ENCODE peak calls at places on chromosomes 4 and X, in four cellular contexts. One of them, this sample, is unnamed.
A peak's percentile ranks its signal among the peaks of the same experiment; 100 is the strongest.

GRCh38 chrX:66074920-66075879 is 35.3 kb upstream of the VSIG4 start:
- DNase-seq in NCI-H510A treated with DMSO at 0.1 percent for 48 hours: no peak
- DNase-seq in EL: peak; percentile 0
- DNase-seq in AG09319: no peak
- DNase-seq in this sample: no peak

GRCh38 chr4:13484749-13485345 is 707 bp upstream of the RAB28 start:
- DNase-seq in NCI-H510A treated with DMSO at 0.1 percent for 48 hours: peak; percentile 30
- DNase-seq in EL: no peak
- DNase-seq in AG09319: no peak
- DNase-seq in this sample: no peak

GRCh38 chrX:17007134-17007768 is 60.8 kb downstream of the REPS2 start:
- DNase-seq in AG09319: no peak
- DNase-seq in EL: no peak
- DNase-seq in NCI-H510A treated with DMSO at 0.1 percent for 48 hours: no peak
- DNase-seq in this sample: peak; percentile 19

GRCh38 chr4:140150886-140151699 is 2.9 kb downstream of the MAML3 start:
- DNase-seq in EL: peak; percentile 92
- DNase-seq in AG09319: peak; percentile 92
- DNase-seq in NCI-H510A treated with DMSO at 0.1 percent for 48 hours: peak; percentile 87
- DNase-seq in this sample: peak; percentile 89

GRCh38 chr4:7002336-7002735 is 40.8 kb upstream of the TADA2B start:
- DNase-seq in AG09319: no peak
- DNase-seq in EL: no peak
- DNase-seq in NCI-H510A treated with DMSO at 0.1 percent for 48 hours: no peak
- DNase-seq in this sample: no peak

GRCh38 chr4:61605971-61606370 is 405.8 kb downstream of the ADGRL3 start:
- DNase-seq in AG09319: no peak
- DNase-seq in NCI-H510A treated with DMSO at 0.1 percent for 48 hours: no peak
- DNase-seq in EL: no peak
- DNase-seq in this sample: no peak

GRCh38 chr4:24533364-24533763 is 51.0 kb downstream of the DHX15 start:
- DNase-seq in NCI-H510A treated with DMSO at 0.1 percent for 48 hours: no peak
- DNase-seq in AG09319: no peak
- DNase-seq in EL: no peak
- DNase-seq in this sample: no peak

GRCh38 chrX:12308420-12308819 is 170.1 kb downstream of the FRMPD4 start:
- DNase-seq in NCI-H510A treated with DMSO at 0.1 percent for 48 hours: no peak
- DNase-seq in EL: no peak
- DNase-seq in AG09319: no peak
- DNase-seq in this sample: no peak

GRCh38 chr4:159142254-159142653 is 39.4 kb downstream of the RAPGEF2 start:
- DNase-seq in NCI-H510A treated with DMSO at 0.1 percent for 48 hours: no peak
- DNase-seq in EL: peak; percentile 12
- DNase-seq in AG09319: no peak
- DNase-seq in this sample: no peak

GRCh38 chr4:186236126-186236525 is 8.8 kb downstream of the KLKB1 start:
- DNase-seq in EL: no peak
- DNase-seq in AG09319: no peak
- DNase-seq in NCI-H510A treated with DMSO at 0.1 percent for 48 hours: no peak
- DNase-seq in this sample: no peak

GRCh38 chr4:73917081-73917501 is 47.9 kb downstream of the CXCL1 start:
- DNase-seq in EL: peak; percentile 91
- DNase-seq in NCI-H510A treated with DMSO at 0.1 percent for 48 hours: no peak
- DNase-seq in AG09319: peak; percentile 88
- DNase-seq in this sample: no peak

GRCh38 chrX:68163446-68163845 is 269.8 kb downstream of the OPHN1 start:
- DNase-seq in NCI-H510A treated with DMSO at 0.1 percent for 48 hours: no peak
- DNase-seq in EL: peak; percentile 17
- DNase-seq in AG09319: no peak
- DNase-seq in this sample: no peak

GRCh38 chr4:48979897-48980579 is 6.0 kb upstream of the CWH43 start:
- DNase-seq in AG09319: no peak
- DNase-seq in EL: no peak
- DNase-seq in NCI-H510A treated with DMSO at 0.1 percent for 48 hours: no peak
- DNase-seq in this sample: no peak

GRCh38 chr4:174523003-174523693 is 860 bp upstream of the HPGD start:
- DNase-seq in NCI-H510A treated with DMSO at 0.1 percent for 48 hours: no peak
- DNase-seq in AG09319: no peak
- DNase-seq in EL: no peak
- DNase-seq in this sample: no peak

GRCh38 chrX:118795528-118795927 is 28.1 kb upstream of the ZCCHC12 start:
- DNase-seq in AG09319: no peak
- DNase-seq in EL: no peak
- DNase-seq in NCI-H510A treated with DMSO at 0.1 percent for 48 hours: no peak
- DNase-seq in this sample: no peak

GRCh38 chr4:39305902-39306677 is 60.1 kb downstream of the RFC1 start:
- DNase-seq in NCI-H510A treated with DMSO at 0.1 percent for 48 hours: no peak
- DNase-seq in EL: no peak
- DNase-seq in AG09319: no peak
- DNase-seq in this sample: no peak

This sample was measured in SK-N-DZ.